ENCODE peak calls at places on chromosomes 12 and 14, in six cellular contexts. E is IMR-90, B is astrocyte of the spinal cord, W is fibroblast of villous mesenchyme, S is left ventricle myocardium inferior, N is K562. J is an unnamed sample.

GRCh38 chr12:128551266-128552025 is 272.3 kb downstream of the SLC15A4 start:
- DNase-seq in W (no peak), N (no peak), E (no peak), B (no peak), S (no peak), J (no peak)

GRCh38 chr14:90299408-90299807 is 32.3 kb downstream of the NRDE2 start:
- DNase-seq in B (no peak), N (no peak), S (peak), E (no peak), W (peak), J (no peak)

GRCh38 chr12:57241556-57242310 is 9.3 kb downstream of the STAC3 start:
- DNase-seq in W (no peak), E (no peak), B (no peak), S (no peak), N (no peak), J (no peak)

GRCh38 chr12:98821232-98821631 is 176.1 kb downstream of the APAF1 start:
- DNase-seq in W (no peak), N (no peak), E (no peak), S (no peak), B (no peak), J (no peak)

GRCh38 chr12:121976950-121977349 is 44.7 kb upstream of the BCL7A start:
- DNase-seq in E (no peak), W (no peak), S (no peak), B (no peak), N (no peak), J (no peak)

GRCh38 chr12:6751767-6752166 is 1.2 kb downstream of the MLF2 start:
- DNase-seq in B (no peak), E (no peak), W (no peak), N (no peak), S (no peak), J (no peak)

GRCh38 chr14:97158102-97158501 is 360.9 kb downstream of the VRK1 start:
- DNase-seq in N (no peak), E (no peak), B (no peak), S (no peak), W (no peak), J (no peak)

GRCh38 chr14:52043690-52044089 is 25.2 kb downstream of the NID2 start:
- DNase-seq in E (peak), S (no peak), B (no peak), W (peak), N (peak), J (peak)

GRCh38 chr14:98200621-98201020 is 1071.4 kb downstream of the BCL11B start:
- DNase-seq in S (no peak), N (no peak), W (no peak), B (no peak), E (no peak), J (no peak)

GRCh38 chr14:21496453-21496852 is 14.7 kb downstream of the METTL3 start:
- DNase-seq in S (no peak), W (peak), B (no peak), E (peak), N (no peak), J (peak)

GRCh38 chr12:119296535-119296934 is 38.0 kb upstream of the CCDC60 start:
- DNase-seq in S (no peak), W (no peak), N (no peak), B (no peak), E (no peak), J (no peak)

GRCh38 chr12:102763016-102763415 is 154.0 kb downstream of the PAH start:
- DNase-seq in S (no peak), E (no peak), W (peak), B (no peak), N (no peak), J (no peak)

DNA sequence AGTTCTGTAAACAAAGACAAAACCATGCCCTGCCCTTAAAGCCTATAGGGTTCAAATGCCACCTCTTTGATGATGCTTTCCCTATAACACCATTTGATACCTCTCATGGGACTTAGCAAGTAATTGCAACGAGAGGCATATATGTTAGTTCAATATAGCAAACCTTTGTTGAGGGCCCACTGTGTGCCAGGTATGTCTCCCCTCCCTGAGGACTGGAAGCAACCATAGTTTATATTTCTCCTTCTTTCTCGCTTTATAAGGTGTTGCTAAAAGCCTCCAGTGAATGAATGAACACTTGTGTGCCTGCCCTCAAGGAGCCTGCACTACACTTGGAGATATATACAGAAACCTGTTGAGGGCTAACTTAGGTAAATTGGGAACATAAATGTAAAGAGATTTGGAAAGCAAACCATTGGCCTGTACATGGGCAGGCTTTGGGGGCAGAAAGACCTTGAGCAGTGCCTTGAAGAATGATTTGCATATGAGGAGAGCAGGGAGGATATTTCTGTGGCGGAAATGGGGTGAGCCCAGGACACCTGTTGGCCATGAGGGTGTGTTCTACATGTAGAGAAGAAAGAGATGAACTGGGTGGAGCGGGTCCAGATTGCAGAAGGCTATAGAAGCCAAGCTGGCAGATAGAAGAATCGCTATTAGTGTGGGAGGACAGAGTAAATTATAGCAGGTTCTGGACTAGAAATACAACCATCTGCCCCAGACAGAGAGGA is 1.8 kb upstream of the CKAP4 start:
- DNase-seq in W (no peak), N (no peak), E (no peak), B (no peak), S (no peak), J (no peak)
- H3K4me3 ChIP-seq in W (peak), N (no peak), E (no peak), B (no peak), S (peak), J (no peak)

DNA sequence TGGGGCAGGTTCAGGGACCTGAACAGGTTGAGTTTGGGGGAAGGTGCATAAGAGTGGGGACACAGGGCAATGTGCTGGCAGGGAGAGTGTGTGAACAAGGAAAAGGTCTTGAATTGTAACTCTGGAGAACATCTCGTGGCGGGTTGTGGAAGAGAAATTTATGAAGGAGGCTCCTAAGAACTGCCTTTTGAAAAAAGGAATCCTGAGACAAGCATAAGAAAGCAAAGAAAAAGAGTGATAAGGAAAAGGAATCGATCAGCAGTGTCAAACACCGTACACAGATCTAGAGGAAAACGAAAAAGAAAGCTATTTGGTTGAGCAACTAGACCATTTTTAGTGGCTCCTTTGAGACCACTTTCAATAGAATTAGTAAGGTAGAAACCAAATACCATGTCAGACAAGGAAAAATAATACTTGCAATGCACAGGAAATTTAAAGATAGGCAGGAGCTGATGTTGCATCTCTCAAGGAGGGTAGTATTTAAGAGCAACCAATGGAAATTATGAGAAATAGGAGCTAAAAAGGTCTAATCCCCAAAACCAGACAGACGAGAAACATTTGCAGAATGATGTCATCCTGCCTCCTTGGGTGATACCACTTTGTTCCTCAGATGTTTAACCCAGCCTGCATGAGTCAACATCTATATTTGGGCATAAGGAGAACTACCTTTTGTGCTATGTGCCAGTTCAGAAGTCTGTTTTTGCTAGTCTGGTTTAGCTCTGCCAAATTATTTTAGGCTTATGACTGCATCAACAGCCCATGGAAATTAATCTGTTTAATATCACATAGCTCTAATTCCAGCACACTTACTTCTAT is 64.5 kb upstream of the STK38L start:
- DNase-seq in W (peak), N (no peak), B (peak), E (peak), S (no peak), J (peak)
- H3K4me3 ChIP-seq in W (peak), N (no peak), B (no peak), E (no peak), S (no peak), J (no peak)

GRCh38 chr12:110102255-110102654 is 21.9 kb upstream of the IFT81 start:
- DNase-seq in N (peak), B (peak), W (peak), E (peak), S (no peak), J (peak)

GRCh38 chr12:110105961-110106540 is 18.1 kb upstream of the IFT81 start:
- DNase-seq in S (no peak), E (no peak), W (peak), B (no peak), N (no peak), J (no peak)

GRCh38 chr12:110105159-110105558 is 19.0 kb upstream of the IFT81 start:
- DNase-seq in N (no peak), W (no peak), B (no peak), E (no peak), S (no peak), J (no peak)

GRCh38 chr12:110104188-110104969 is 19.8 kb upstream of the IFT81 start:
- DNase-seq in N (no peak), W (peak), S (no peak), E (peak), B (peak), J (no peak)

DNA sequence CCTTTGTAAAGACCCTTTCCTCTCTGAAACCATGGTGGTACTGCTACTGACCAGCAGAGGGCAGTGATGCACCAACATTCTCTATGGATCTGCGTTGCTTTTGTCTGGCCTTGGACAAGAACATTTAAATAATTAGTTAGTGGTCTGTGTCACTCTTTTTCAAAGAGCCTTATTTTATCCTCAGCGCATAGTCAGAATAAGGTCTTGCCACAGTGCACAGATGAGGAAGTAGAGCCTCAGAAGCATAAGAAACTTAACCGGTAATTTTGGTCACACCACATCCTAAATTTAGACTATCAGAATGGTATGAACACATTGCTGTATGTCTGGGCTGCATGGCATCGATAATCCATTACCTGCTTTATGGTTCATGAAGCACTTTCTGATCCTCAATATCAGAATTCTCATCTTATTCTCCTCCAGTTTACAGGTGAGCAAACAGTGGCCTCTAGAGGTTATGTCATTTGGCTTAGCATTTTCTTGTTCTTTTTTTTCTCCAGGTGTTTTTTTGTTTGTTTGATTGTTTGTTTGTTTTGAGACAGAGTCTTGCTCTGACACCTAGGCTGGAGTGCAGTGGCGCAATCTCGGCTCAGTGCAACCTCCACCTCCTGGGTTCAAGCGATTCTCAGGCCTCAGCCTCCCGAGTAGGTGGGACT is 23.7 kb upstream of the IFT81 start:
- DNase-seq in B (peak), W (peak), E (peak), N (peak), S (peak), J (peak)
- H3K4me3 ChIP-seq in B (no peak), W (no peak), E (no peak), N (no peak), S (no peak), J (no peak)

DNA sequence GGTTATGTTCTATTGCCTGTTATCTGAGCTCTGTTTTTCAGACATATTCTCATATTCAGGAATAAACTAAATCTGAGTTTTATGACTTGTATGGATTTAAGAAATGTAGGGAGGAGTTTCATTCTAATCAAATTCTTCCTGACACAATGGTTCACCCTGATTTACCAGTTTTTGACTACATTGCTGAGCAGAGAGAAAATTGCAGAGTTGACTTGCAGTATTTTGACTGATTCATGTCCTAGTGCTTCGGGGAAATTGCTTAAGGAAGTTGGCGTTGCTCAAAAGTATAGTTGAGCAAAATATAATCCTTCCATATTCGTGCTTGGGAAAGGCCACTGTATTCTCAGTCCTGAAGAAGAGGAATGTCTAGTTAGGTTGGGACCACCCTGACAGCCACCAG is 1.2 kb upstream of the TWF1 start:
- DNase-seq in N (no peak), B (no peak), W (no peak), S (no peak), E (no peak), J (no peak)
- H3K4me3 ChIP-seq in N (no peak), B (no peak), W (no peak), S (no peak), E (no peak), J (no peak)

DNA sequence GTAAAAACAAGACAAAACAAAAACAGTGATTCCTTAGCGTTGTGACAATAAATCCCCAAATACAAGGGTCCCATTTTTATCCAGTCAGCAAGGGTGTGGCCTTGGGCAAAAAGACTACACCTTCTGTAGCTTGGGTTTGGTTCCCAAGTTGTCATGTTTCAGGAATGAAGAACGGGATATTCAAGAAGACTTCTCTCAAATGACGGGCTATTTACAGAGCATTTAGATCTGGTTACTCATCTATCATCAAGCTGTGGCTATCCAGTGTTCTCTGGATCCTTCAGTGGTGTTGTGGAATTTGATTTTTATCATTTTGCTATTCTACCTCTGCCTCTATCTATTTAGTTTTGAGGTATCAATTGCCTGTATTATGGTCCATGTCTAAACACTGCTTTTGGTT is 219.7 kb downstream of the SLC25A21 start:
- DNase-seq in N (no peak), W (peak), E (peak), B (peak), S (no peak), J (peak)
- H3K4me3 ChIP-seq in N (no peak), W (no peak), E (no peak), B (no peak), S (no peak), J (no peak)